ENCODE peak calls at places on chromosomes 12 and 14, in ten cellular contexts. P is activated CD8-positive, alpha-beta memory T cell treated with anti-CD3 and anti-CD28 coated beads for 48 hours; L is tibial artery; H is skeletal muscle cell; D is fibroblast of mammary gland; U is activated CD8-positive, alpha-beta T cell treated with anti-CD3 and anti-CD28 coated beads, Interleukin-2, amount 10 ng/mL, durations not matched to agents 7 days and 5 days; T is omental fat pad; X is Kasumi-1; Z is HS-5; S is activated T-cell treated with anti-CD3 and anti-CD28 coated beads, Interleukin-2, amount 50 U/mL, for 1 hour. O is an unnamed sample.

GRCh38 chr14:74865156-74865555 is 10.8 kb downstream of the PROX2 start:
- DNase-seq in P (no peak), L (no peak), H (no peak), D (no peak), U (no peak), T (no peak), X (no peak), Z (no peak), S (no peak), O (no peak)

GRCh38 chr14:72478397-72479025 is 415.4 kb downstream of the DPF3 start:
- DNase-seq in P (no peak), L (no peak), H (no peak), D (no peak), U (no peak), T (no peak), X (no peak), Z (no peak), S (no peak), O (no peak)

GRCh38 chr12:112025808-112026375 is 12.7 kb downstream of the ERP29 start:
- DNase-seq in P (no peak), L (no peak), H (no peak), D (no peak), U (no peak), T (no peak), X (no peak), Z (no peak), S (no peak), O (no peak)

GRCh38 chr14:50978521-50978871 is 34.2 kb upstream of the PYGL start:
- DNase-seq in P (no peak), L (no peak), H (no peak), D (no peak), U (no peak), T (no peak), X (no peak), Z (no peak), S (no peak), O (no peak)

GRCh38 chr14:68476212-68476964 is 316.5 kb downstream of the ZFP36L1 start:
- DNase-seq in P (no peak), L (peak; percentile 86), H (peak; percentile 99), D (peak; percentile 100), U (no peak), T (peak; percentile 53), X (no peak), Z (peak; percentile 83), S (no peak), O (peak; percentile 85)

GRCh38 chr14:54114941-54115340 is 158.3 kb upstream of the BMP4 start:
- DNase-seq in P (no peak), L (no peak), H (no peak), D (no peak), U (no peak), T (no peak), X (no peak), Z (no peak), S (no peak), O (no peak)

GRCh38 chr12:54134395-54134794 is 54.4 kb downstream of the SMUG1 start:
- DNase-seq in P (no peak), L (no peak), H (no peak), D (no peak), U (no peak), T (no peak), X (no peak), Z (no peak), S (no peak), O (no peak)

GRCh38 chr12:111759276-111759675 is 7.5 kb upstream of the ALDH2 start:
- DNase-seq in P (no peak), L (no peak), H (no peak), D (no peak), U (no peak), T (no peak), X (no peak), Z (no peak), S (no peak), O (no peak)

GRCh38 chr14:59704054-59704453 is 127.4 kb upstream of the CCDC175 start:
- DNase-seq in P (no peak), L (peak; percentile 78), H (no peak), D (no peak), U (no peak), T (no peak), X (no peak), Z (no peak), S (no peak), O (no peak)

GRCh38 chr12:38587594-38587993 is 271.0 kb downstream of the ALG10B start:
- DNase-seq in P (no peak), L (no peak), H (no peak), D (peak; percentile 5), U (no peak), T (no peak), X (peak; percentile 5), Z (peak; percentile 45), S (no peak), O (no peak)

GRCh38 chr14:70640938-70641547 is 673 bp upstream of the TTC9 start:
- DNase-seq in P (no peak), L (no peak), H (peak; percentile 25), D (peak; percentile 34), U (peak; percentile 65), T (no peak), X (peak; percentile 37), Z (no peak), S (peak; percentile 66), O (no peak)

GRCh38 chr12:57575771-57576612 is 15.0 kb upstream of the PIP4K2C start:
- DNase-seq in P (no peak), L (no peak), H (no peak), D (no peak), U (no peak), T (no peak), X (no peak), Z (no peak), S (no peak), O (no peak)

GRCh38 chr14:79972230-79972629 is 239.1 kb downstream of the DIO2 start:
- DNase-seq in P (no peak), L (no peak), H (no peak), D (peak; percentile 27), U (no peak), T (no peak), X (no peak), Z (no peak), S (no peak), O (no peak)

GRCh38 chr14:26775765-26776577 is 178.1 kb upstream of the NOVA1 start:
- DNase-seq in P (no peak), L (no peak), H (peak; percentile 56), D (peak; percentile 83), U (no peak), T (no peak), X (no peak), Z (peak; percentile 68), S (no peak), O (no peak)

GRCh38 chr12:3530548-3530947 is 39.5 kb downstream of the PRMT8 start:
- DNase-seq in P (no peak), L (no peak), H (no peak), D (no peak), U (no peak), T (no peak), X (no peak), Z (no peak), S (no peak), O (no peak)

GRCh38 chr14:72404998-72405397 is 472.8 kb downstream of the RGS6 start:
- DNase-seq in P (no peak), L (no peak), H (no peak), D (no peak), U (no peak), T (no peak), X (no peak), Z (no peak), S (no peak), O (no peak)

GRCh38 chr12:7512528-7512927 is 9.0 kb upstream of the CD163 start:
- DNase-seq in P (no peak), L (peak; percentile 65), H (peak; percentile 96), D (peak; percentile 99), U (no peak), T (no peak), X (no peak), Z (peak; percentile 93), S (no peak), O (peak; percentile 85)

GRCh38 chr14:65164068-65164824 is 61.9 kb upstream of the MAX start:
- DNase-seq in P (no peak), L (no peak), H (no peak), D (peak; percentile 65), U (peak; percentile 67), T (no peak), X (peak; percentile 72), Z (peak; percentile 24), S (no peak), O (no peak)

GRCh38 chr14:39492267-39492666 is 60.0 kb upstream of the FBXO33 start:
- DNase-seq in P (no peak), L (no peak), H (peak; percentile 76), D (peak; percentile 78), U (no peak), T (no peak), X (no peak), Z (peak; percentile 84), S (no peak), O (peak; percentile 70)

GRCh38 chr12:53300187-53300586 is 692 bp downstream of the MYG1 start:
- DNase-seq in P (no peak), L (no peak), H (no peak), D (peak; percentile 72), U (no peak), T (no peak), X (no peak), Z (no peak), S (no peak), O (no peak)

GRCh38 chr14:21612324-21612723 is 22.4 kb downstream of the OR10G2 start:
- DNase-seq in P (no peak), L (no peak), H (no peak), D (no peak), U (no peak), T (no peak), X (no peak), Z (no peak), S (no peak), O (no peak)

O was measured in BJ.